ENCODE peak calls at places on chromosomes 7 and 10, in six cellular contexts. J is mesendoderm, Q is mesenchymal stem cell, B is H9, N is neuronal stem cell, G is IMR-90. O is an unnamed sample.

GRCh38 chr7:55641273-55641691 is 69.0 kb upstream of the VOPP1 start:
- DNase-seq in J (peak; percentile 87), Q (peak; percentile 75), B (peak; percentile 51), N (peak; percentile 66), G (peak; percentile 76), O (peak; percentile 13)

GRCh38 chr10:13917791-13918190 is 331.0 kb downstream of the PRPF18 start:
- DNase-seq in J (no peak), Q (no peak), B (no peak), N (no peak), G (no peak), O (no peak)

GRCh38 chr7:90595801-90596683 is at the start of gene CDK14:
- DNase-seq in J (peak; percentile 83), Q (peak; percentile 72), B (peak; percentile 79), N (peak; percentile 82), G (peak; percentile 53), O (peak; percentile 87)

GRCh38 chr7:2460188-2460587 is 16.0 kb downstream of the GRIFIN start:
- DNase-seq in J (no peak), Q (no peak), B (no peak), N (no peak), G (no peak), O (no peak)

GRCh38 chr7:42242381-42242780 is 5.4 kb upstream of the GLI3 start:
- DNase-seq in J (no peak), Q (no peak), B (no peak), N (no peak), G (no peak), O (no peak)

GRCh38 chr10:10803273-10803672 is 214.4 kb upstream of the CELF2 start:
- DNase-seq in J (no peak), Q (no peak), B (no peak), N (no peak), G (no peak), O (no peak)

GRCh38 chr10:101826852-101827434 is 8.7 kb upstream of the OGA start:
- DNase-seq in J (no peak), Q (no peak), B (no peak), N (no peak), G (no peak), O (no peak)

GRCh38 chr7:138886501-138886917 is 88.5 kb upstream of the ATP6V0A4 start:
- DNase-seq in J (no peak), Q (peak; percentile 73), B (no peak), N (no peak), G (peak; percentile 73), O (no peak)

GRCh38 chr7:139108256-139109187 is 998 bp downstream of the ZC3HAV1 start:
- DNase-seq in J (peak; percentile 68), Q (peak; percentile 60), B (peak; percentile 58), N (peak; percentile 15), G (peak; percentile 4), O (no peak)

GRCh38 chr7:30612658-30613265 is 18.1 kb downstream of the GARS1 start:
- DNase-seq in J (no peak), Q (no peak), B (no peak), N (no peak), G (peak; percentile 81), O (no peak)

GRCh38 chr10:103197177-103197576 is 4.1 kb upstream of the NT5C2 start:
- DNase-seq in J (peak; percentile 59), Q (peak; percentile 85), B (no peak), N (no peak), G (peak; percentile 75), O (no peak)

GRCh38 chr7:93799750-93800357 is 90.7 kb downstream of the TFPI2 start:
- DNase-seq in J (peak; percentile 27), Q (peak; percentile 28), B (no peak), N (peak; percentile 6), G (peak; percentile 23), O (no peak)

GRCh38 chr10:60114765-60115586 is 208.6 kb upstream of the CCDC6 start:
- DNase-seq in J (peak; percentile 91), Q (peak; percentile 68), B (peak; percentile 33), N (peak; percentile 31), G (peak; percentile 69), O (no peak)

GRCh38 chr7:151368136-151368571 is 26.5 kb downstream of the NUB1 start:
- DNase-seq in J (peak; percentile 90), Q (peak; percentile 75), B (peak; percentile 91), N (peak; percentile 75), G (peak; percentile 69), O (peak; percentile 58)

GRCh38 chr10:129909080-129909479 is 55.0 kb downstream of the EBF3 start:
- DNase-seq in J (no peak), Q (no peak), B (no peak), N (no peak), G (no peak), O (no peak)

GRCh38 chr10:126387041-126387908 is 1.0 kb downstream of the ADAM12 start:
- DNase-seq in J (peak; percentile 70), Q (peak; percentile 76), B (peak; percentile 73), N (peak; percentile 54), G (peak; percentile 72), O (no peak)

GRCh38 chr7:51012569-51013217 is 230.0 kb upstream of the GRB10 start:
- DNase-seq in J (no peak), Q (no peak), B (no peak), N (no peak), G (no peak), O (peak; percentile 31)

GRCh38 chr10:132096223-132096622 is 30.5 kb downstream of the JAKMIP3 start:
- DNase-seq in J (no peak), Q (peak; percentile 7), B (no peak), N (no peak), G (peak; percentile 15), O (no peak)

GRCh38 chr7:119578116-119578515 is 694.9 kb upstream of the KCND2 start:
- DNase-seq in J (no peak), Q (no peak), B (no peak), N (no peak), G (no peak), O (no peak)

GRCh38 chr10:100043796-100044195 is 34.0 kb upstream of the DNMBP start:
- DNase-seq in J (peak; percentile 31), Q (peak; percentile 98), B (no peak), N (no peak), G (peak; percentile 40), O (no peak)

GRCh38 chr10:24723386-24723787 is 300 bp downstream of the ARHGAP21 start:
- DNase-seq in J (no peak), Q (peak; percentile 63), B (no peak), N (peak; percentile 64), G (peak; percentile 36), O (no peak)

GRCh38 chr7:82778021-82778420 is 334.4 kb upstream of the CACNA2D1 start:
- DNase-seq in J (no peak), Q (no peak), B (no peak), N (no peak), G (peak; percentile 58), O (no peak)

GRCh38 chr10:114520453-114520852 is 116.2 kb upstream of the AFAP1L2 start:
- DNase-seq in J (no peak), Q (peak; percentile 95), B (no peak), N (no peak), G (peak; percentile 92), O (no peak)

GRCh38 chr7:81603-82342 is 110.6 kb upstream of the FAM20C start:
- DNase-seq in J (no peak), Q (no peak), B (no peak), N (no peak), G (no peak), O (no peak)

GRCh38 chr10:32990811-32991210 is 32.8 kb upstream of the ITGB1 start:
- DNase-seq in J (no peak), Q (no peak), B (no peak), N (no peak), G (no peak), O (no peak)

GRCh38 chr10:130300608-130301025 is 164.4 kb downstream of the GLRX3 start:
- DNase-seq in J (no peak), Q (no peak), B (no peak), N (no peak), G (no peak), O (no peak)

GRCh38 chr7:102404005-102404861 is 8.1 kb downstream of the PRKRIP1 start:
- DNase-seq in J (peak; percentile 86), Q (peak; percentile 72), B (peak; percentile 72), N (peak; percentile 23), G (peak; percentile 47), O (peak; percentile 55)

GRCh38 chr7:15571303-15571878 is 9.6 kb upstream of the AGMO start:
- DNase-seq in J (no peak), Q (no peak), B (no peak), N (no peak), G (peak; percentile 12), O (no peak)

GRCh38 chr10:100863433-100863832 is 49.3 kb upstream of the SLF2 start:
- DNase-seq in J (no peak), Q (no peak), B (no peak), N (no peak), G (no peak), O (no peak)

GRCh38 chr10:122122493-122122892 is 133.5 kb downstream of the TACC2 start:
- DNase-seq in J (no peak), Q (no peak), B (no peak), N (no peak), G (no peak), O (no peak)

GRCh38 chr10:15313034-15313433 is 58.1 kb downstream of the FAM171A1 start:
- DNase-seq in J (no peak), Q (peak; percentile 34), B (no peak), N (no peak), G (no peak), O (no peak)

GRCh38 chr7:21850531-21851285 is 95.0 kb downstream of the CDCA7L start:
- DNase-seq in J (peak; percentile 53), Q (no peak), B (no peak), N (no peak), G (peak; percentile 11), O (no peak)

GRCh38 chr10:123862421-123863188 is 29.0 kb downstream of the CPXM2 start:
- DNase-seq in J (no peak), Q (no peak), B (no peak), N (no peak), G (no peak), O (peak; percentile 26)

DNA sequence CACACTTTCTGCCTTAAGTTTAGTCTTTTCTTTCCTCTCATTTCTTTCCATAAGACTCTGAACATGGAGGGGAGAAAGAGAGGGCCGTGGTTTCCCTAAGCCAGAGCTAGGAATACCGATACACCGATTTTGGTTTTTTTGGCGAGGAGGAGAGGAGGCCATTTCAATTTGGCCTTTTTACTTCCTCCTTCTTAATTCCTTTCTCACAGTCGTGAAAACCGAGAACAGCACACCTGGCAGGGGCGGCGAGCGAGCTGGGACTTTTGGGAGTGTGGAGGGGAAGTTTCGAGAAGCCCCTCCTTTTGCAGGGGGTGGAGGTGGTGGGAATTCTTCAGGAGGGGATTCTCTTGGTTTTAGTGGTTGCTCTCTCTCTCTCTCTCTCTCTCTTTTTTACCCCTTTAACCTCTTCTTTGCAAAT is 6.2 kb downstream of the GATA3 start:
- DNase-seq in J (no peak), Q (no peak), B (no peak), N (peak; percentile 8), G (no peak), O (no peak)
- H2BK5ac ChIP-seq in J (peak overlapping the region; percentile 66), Q (no peak overlapping the region), B (no peak overlapping the region), N (no peak overlapping the region), G (no peak overlapping the region), O (peak overlapping the region; percentile 5)

GRCh38 chr7:81659697-81660395 is 110.0 kb downstream of the HGF start:
- DNase-seq in J (peak; percentile 66), Q (no peak), B (no peak), N (no peak), G (no peak), O (no peak)
- H2BK5ac ChIP-seq in J (peak overlapping the region; percentile 20), Q (no peak overlapping the region), B (no peak overlapping the region), N (no peak overlapping the region), G (peak overlapping the region; percentile 2), O (no peak overlapping the region)

GRCh38 chr7:101232141-101232821 is 5.3 kb downstream of the CLDN15 start:
- DNase-seq in J (peak; percentile 61), Q (no peak), B (peak; percentile 74), N (no peak), G (no peak), O (peak; percentile 39)
- H2BK5ac ChIP-seq in J (no peak overlapping the region), Q (no peak overlapping the region), B (no peak overlapping the region), N (no peak overlapping the region), G (no peak overlapping the region), O (peak overlapping the region; percentile 75)

GRCh38 chr7:7098280-7098818 is 84.0 kb upstream of the C1GALT1 start:
- DNase-seq in J (peak; percentile 70), Q (no peak), B (no peak), N (no peak), G (no peak), O (no peak)
- H2BK5ac ChIP-seq in J (peak overlapping the region; percentile 48), Q (no peak overlapping the region), B (no peak overlapping the region), N (no peak overlapping the region), G (no peak overlapping the region), O (no peak overlapping the region)

O was measured in H1.